ENCODE peak calls at places on chromosomes 7 and 10, in five cellular contexts. One of them, this sample, is unnamed.

GRCh38 chr10:8975535-8975934 is 921.0 kb downstream of the GATA3 start:
- DNase-seq in spleen: no peak
- DNase-seq in IMR-90: no peak
- DNase-seq in tibial nerve: no peak
- DNase-seq in body of pancreas: no peak
- DNase-seq in this sample: no peak

GRCh38 chr7:132352774-132353173 is 223.5 kb downstream of the PLXNA4 start:
- DNase-seq in spleen: no peak
- DNase-seq in IMR-90: no peak
- DNase-seq in tibial nerve: no peak
- DNase-seq in body of pancreas: no peak
- DNase-seq in this sample: no peak

GRCh38 chr10:34244787-34245484 is 570.2 kb downstream of the PARD3 start:
- DNase-seq in spleen: no peak
- DNase-seq in IMR-90: no peak
- DNase-seq in tibial nerve: no peak
- DNase-seq in body of pancreas: no peak
- DNase-seq in this sample: no peak

GRCh38 chr7:115352375-115352774 is 430.5 kb downstream of the MDFIC start:
- DNase-seq in spleen: no peak
- DNase-seq in IMR-90: peak; percentile 91
- DNase-seq in tibial nerve: no peak
- DNase-seq in body of pancreas: no peak
- DNase-seq in this sample: no peak

GRCh38 chr7:25858562-25859411 is 293.2 kb upstream of the NFE2L3 start:
- DNase-seq in spleen: no peak
- DNase-seq in IMR-90: no peak
- DNase-seq in tibial nerve: no peak
- DNase-seq in body of pancreas: no peak
- DNase-seq in this sample: no peak

GRCh38 chr10:23200586-23200985 is 8.5 kb downstream of the PTF1A start:
- DNase-seq in spleen: no peak
- DNase-seq in IMR-90: no peak
- DNase-seq in tibial nerve: no peak
- DNase-seq in body of pancreas: no peak
- DNase-seq in this sample: no peak

GRCh38 chr10:63987212-63987611 is 466.0 kb downstream of the REEP3 start:
- DNase-seq in spleen: no peak
- DNase-seq in IMR-90: no peak
- DNase-seq in tibial nerve: no peak
- DNase-seq in body of pancreas: no peak
- DNase-seq in this sample: no peak

GRCh38 chr10:34433241-34434076 is 381.6 kb downstream of the PARD3 start:
- DNase-seq in spleen: no peak
- DNase-seq in IMR-90: peak; percentile 77
- DNase-seq in tibial nerve: no peak
- DNase-seq in body of pancreas: no peak
- DNase-seq in this sample: no peak

GRCh38 chr7:54839538-54840213 is 80.7 kb upstream of the SEC61G start:
- DNase-seq in spleen: peak; percentile 80
- DNase-seq in IMR-90: peak; percentile 56
- DNase-seq in tibial nerve: peak; percentile 65
- DNase-seq in body of pancreas: peak; percentile 62
- DNase-seq in this sample: no peak

GRCh38 chr7:24307294-24307693 is 23.3 kb downstream of the NPY start:
- DNase-seq in spleen: no peak
- DNase-seq in IMR-90: no peak
- DNase-seq in tibial nerve: no peak
- DNase-seq in body of pancreas: no peak
- DNase-seq in this sample: no peak

GRCh38 chr10:30736685-30737232 is 107.2 kb upstream of the LYZL2 start:
- DNase-seq in spleen: no peak
- DNase-seq in IMR-90: peak; percentile 100
- DNase-seq in tibial nerve: peak; percentile 43
- DNase-seq in body of pancreas: no peak
- DNase-seq in this sample: no peak

GRCh38 chr7:159078193-159078910 is 66.3 kb downstream of the VIPR2 start:
- DNase-seq in spleen: no peak
- DNase-seq in IMR-90: no peak
- DNase-seq in tibial nerve: no peak
- DNase-seq in body of pancreas: no peak
- DNase-seq in this sample: no peak

GRCh38 chr10:68900427-68901105 is 549 bp upstream of the DDX50 start:
- DNase-seq in spleen: peak; percentile 94
- DNase-seq in IMR-90: peak; percentile 69
- DNase-seq in tibial nerve: no peak
- DNase-seq in body of pancreas: no peak
- DNase-seq in this sample: no peak

GRCh38 chr10:68899186-68899745 is 1.8 kb upstream of the DDX50 start:
- DNase-seq in spleen: no peak
- DNase-seq in IMR-90: no peak
- DNase-seq in tibial nerve: no peak
- DNase-seq in body of pancreas: no peak
- DNase-seq in this sample: no peak

GRCh38 chr10:68897336-68897741 is 3.8 kb upstream of the DDX50 start:
- DNase-seq in spleen: no peak
- DNase-seq in IMR-90: peak; percentile 77
- DNase-seq in tibial nerve: peak; percentile 64
- DNase-seq in body of pancreas: peak; percentile 34
- DNase-seq in this sample: no peak

GRCh38 chr10:68902382-68902781 is 1.3 kb downstream of the DDX50 start:
- DNase-seq in spleen: no peak
- DNase-seq in IMR-90: no peak
- DNase-seq in tibial nerve: no peak
- DNase-seq in body of pancreas: no peak
- DNase-seq in this sample: no peak

GRCh38 chr10:68901106-68901927 is at the start of gene DDX50:
- DNase-seq in spleen: peak; percentile 99
- DNase-seq in IMR-90: peak; percentile 99
- DNase-seq in tibial nerve: peak; percentile 99
- DNase-seq in body of pancreas: peak; percentile 98
- DNase-seq in this sample: peak; percentile 91
- TF ChIP-seq POLR2A in spleen: peak; percentile 47
- TF ChIP-seq POLR2A in IMR-90: peak; percentile 97
- TF ChIP-seq POLR2A in tibial nerve: peak; percentile 72
- TF ChIP-seq POLR2A in body of pancreas: peak; percentile 88
- TF ChIP-seq POLR2A in this sample: peak; percentile 67

GRCh38 chr7:151724250-151724915 is 152.5 kb downstream of the PRKAG2 start:
- DNase-seq in spleen: no peak
- DNase-seq in IMR-90: no peak
- DNase-seq in tibial nerve: no peak
- DNase-seq in body of pancreas: no peak
- DNase-seq in this sample: no peak

GRCh38 chr7:151724920-151725584 is 151.9 kb downstream of the PRKAG2 start:
- DNase-seq in spleen: no peak
- DNase-seq in IMR-90: no peak
- DNase-seq in tibial nerve: no peak
- DNase-seq in body of pancreas: no peak
- DNase-seq in this sample: no peak

GRCh38 chr7:151721694-151722093 is 155.2 kb downstream of the PRKAG2 start:
- DNase-seq in spleen: no peak
- DNase-seq in IMR-90: no peak
- DNase-seq in tibial nerve: no peak
- DNase-seq in body of pancreas: no peak
- DNase-seq in this sample: no peak

GRCh38 chr7:151722533-151722932 is 154.4 kb downstream of the PRKAG2 start:
- DNase-seq in spleen: no peak
- DNase-seq in IMR-90: no peak
- DNase-seq in tibial nerve: no peak
- DNase-seq in body of pancreas: no peak
- DNase-seq in this sample: no peak

GRCh38 chr7:151723321-151723720 is 153.6 kb downstream of the PRKAG2 start:
- DNase-seq in spleen: no peak
- DNase-seq in IMR-90: no peak
- DNase-seq in tibial nerve: no peak
- DNase-seq in body of pancreas: no peak
- DNase-seq in this sample: no peak
- H3K4me1 ChIP-seq in spleen: peaks cover 4% of the 10 kb centered on the region
- H3K4me1 ChIP-seq in IMR-90: peaks cover 15% of the 10 kb centered on the region
- H3K4me1 ChIP-seq in tibial nerve: peaks cover 28% of the 10 kb centered on the region
- H3K4me1 ChIP-seq in body of pancreas: peaks cover 15% of the 10 kb centered on the region
- H3K4me1 ChIP-seq in this sample: peaks cover 13% of the 10 kb centered on the region

GRCh38 chr10:996031-996430 is 7.8 kb downstream of the GTPBP4 start:
- DNase-seq in spleen: no peak
- DNase-seq in IMR-90: no peak
- DNase-seq in tibial nerve: no peak
- DNase-seq in body of pancreas: no peak
- DNase-seq in this sample: no peak
- H3K36me3 ChIP-seq in spleen: peaks cover 88% of the 10 kb centered on the region
- H3K36me3 ChIP-seq in IMR-90: peaks cover 56% of the 10 kb centered on the region
- H3K36me3 ChIP-seq in tibial nerve: peaks cover 88% of the 10 kb centered on the region
- H3K36me3 ChIP-seq in body of pancreas: peaks cover 4% of the 10 kb centered on the region
- H3K36me3 ChIP-seq in this sample: peaks cover 13% of the 10 kb centered on the region

DNA sequence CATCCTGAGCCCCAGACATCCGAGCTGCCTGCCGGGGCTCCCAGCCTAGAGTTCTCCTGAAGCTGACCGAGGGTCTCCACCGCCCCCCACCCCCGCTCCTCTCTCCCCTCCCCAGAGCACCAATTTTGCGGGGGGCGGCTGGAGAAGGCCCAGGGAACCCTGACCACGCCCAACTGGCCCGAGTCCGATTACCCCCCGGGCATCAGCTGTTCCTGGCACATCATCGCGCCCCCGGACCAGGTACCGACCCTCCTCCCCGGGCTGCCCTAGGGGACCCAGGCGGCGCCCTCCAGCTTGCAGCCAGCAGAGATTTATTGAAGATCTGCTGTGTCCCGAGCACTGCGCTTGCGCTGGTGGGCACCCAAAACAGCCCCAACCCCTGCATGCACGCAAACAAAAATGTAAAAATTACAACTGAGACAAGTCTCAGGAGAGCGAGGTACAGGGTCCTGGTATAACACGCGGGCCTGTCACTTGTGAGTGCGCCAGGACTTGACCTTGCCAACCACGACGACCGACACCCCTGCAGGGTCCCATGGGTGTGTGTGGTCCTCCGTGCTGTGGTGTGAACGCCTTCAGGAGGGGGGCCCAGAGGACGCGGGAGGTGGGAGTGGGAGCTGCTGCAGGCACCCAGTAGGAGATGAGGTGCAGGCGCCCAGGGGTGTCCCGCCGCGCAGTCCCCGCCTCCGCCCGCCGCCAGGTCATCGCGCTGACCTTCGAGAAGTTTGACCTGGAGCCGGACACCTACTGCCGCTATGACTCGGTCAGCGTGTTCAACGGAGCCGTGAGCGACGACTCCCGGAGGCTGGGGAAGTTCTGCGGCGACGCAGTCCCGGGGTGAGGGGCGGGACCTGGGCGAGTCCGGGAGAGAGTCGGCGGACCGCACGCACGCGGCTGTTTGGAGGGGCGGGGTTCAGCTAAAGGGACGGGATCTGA is 3.1 kb downstream of the PCOLCE start:
- DNase-seq in spleen: peak; percentile 86
- DNase-seq in IMR-90: no peak
- DNase-seq in tibial nerve: no peak
- DNase-seq in body of pancreas: peak; percentile 62
- DNase-seq in this sample: no peak
- TF ChIP-seq POLR2A in spleen: no peak
- TF ChIP-seq POLR2A in IMR-90: no peak
- TF ChIP-seq POLR2A in tibial nerve: no peak
- TF ChIP-seq POLR2A in body of pancreas: peak; percentile 27
- TF ChIP-seq POLR2A in this sample: peak; percentile 18

GRCh38 chr10:78507761-78508160 is 474.1 kb downstream of the RPS24 start:
- DNase-seq in spleen: no peak
- DNase-seq in IMR-90: no peak
- DNase-seq in tibial nerve: no peak
- DNase-seq in body of pancreas: no peak
- DNase-seq in this sample: no peak

GRCh38 chr10:78505657-78506056 is 472.0 kb downstream of the RPS24 start:
- DNase-seq in spleen: no peak
- DNase-seq in IMR-90: peak; percentile 57
- DNase-seq in tibial nerve: no peak
- DNase-seq in body of pancreas: no peak
- DNase-seq in this sample: no peak

GRCh38 chr10:78506614-78507013 is 473.0 kb downstream of the RPS24 start:
- DNase-seq in spleen: no peak
- DNase-seq in IMR-90: no peak
- DNase-seq in tibial nerve: no peak
- DNase-seq in body of pancreas: no peak
- DNase-seq in this sample: no peak

GRCh38 chr10:78502208-78502943 is 468.7 kb downstream of the RPS24 start:
- DNase-seq in spleen: no peak
- DNase-seq in IMR-90: peak; percentile 67
- DNase-seq in tibial nerve: no peak
- DNase-seq in body of pancreas: no peak
- DNase-seq in this sample: no peak
- H3K4me1 ChIP-seq in spleen: no peaks in the 10 kb centered on the region
- H3K4me1 ChIP-seq in IMR-90: peaks cover 9% of the 10 kb centered on the region
- H3K4me1 ChIP-seq in tibial nerve: peaks cover 5% of the 10 kb centered on the region
- H3K4me1 ChIP-seq in body of pancreas: no peaks in the 10 kb centered on the region
- H3K4me1 ChIP-seq in this sample: no peaks in the 10 kb centered on the region

GRCh38 chr10:110506448-110506847 is 8.7 kb downstream of the DUSP5 start:
- DNase-seq in spleen: no peak
- DNase-seq in IMR-90: no peak
- DNase-seq in tibial nerve: no peak
- DNase-seq in body of pancreas: no peak
- DNase-seq in this sample: no peak
- H3K36me3 ChIP-seq in spleen: peaks cover 48% of the 10 kb centered on the region
- H3K36me3 ChIP-seq in IMR-90: peaks cover 59% of the 10 kb centered on the region
- H3K36me3 ChIP-seq in tibial nerve: peaks cover 32% of the 10 kb centered on the region
- H3K36me3 ChIP-seq in body of pancreas: no peaks in the 10 kb centered on the region
- H3K36me3 ChIP-seq in this sample: peaks cover 8% of the 10 kb centered on the region